ENCODE peak calls at places on chromosomes 5 and 9, in five cellular contexts. One of them, this sample, is unnamed. For H3K4me1, the result is how much of the 10 kb centered on the place peaks cover.

GRCh38 chr9:36924071-36924470 is 110.0 kb downstream of the PAX5 start:
- DNase-seq in cardiac muscle cell: no peak
- DNase-seq in left ventricle myocardium inferior: no peak
- DNase-seq in prostate gland: no peak
- DNase-seq in Caco-2: no peak
- DNase-seq in this sample: no peak

GRCh38 chr5:150148408-150148927 is 7.2 kb downstream of the PDGFRB start:
- DNase-seq in cardiac muscle cell: no peak
- DNase-seq in left ventricle myocardium inferior: no peak
- DNase-seq in prostate gland: no peak
- DNase-seq in Caco-2: no peak
- DNase-seq in this sample: no peak

GRCh38 chr9:98807070-98807810 is at the start of gene GALNT12:
- DNase-seq in cardiac muscle cell: peak
- DNase-seq in left ventricle myocardium inferior: no peak
- DNase-seq in prostate gland: no peak
- DNase-seq in Caco-2: no peak
- DNase-seq in this sample: peak

GRCh38 chr5:52579391-52579790 is 208.3 kb upstream of the ITGA1 start:
- DNase-seq in cardiac muscle cell: no peak
- DNase-seq in left ventricle myocardium inferior: no peak
- DNase-seq in prostate gland: no peak
- DNase-seq in Caco-2: no peak
- DNase-seq in this sample: no peak

GRCh38 chr5:125327676-125328075 is 581.2 kb upstream of the ZNF608 start:
- DNase-seq in cardiac muscle cell: peak
- DNase-seq in left ventricle myocardium inferior: no peak
- DNase-seq in prostate gland: no peak
- DNase-seq in Caco-2: no peak
- DNase-seq in this sample: no peak

GRCh38 chr5:114325552-114325951 is 36.3 kb upstream of the KCNN2 start:
- DNase-seq in cardiac muscle cell: peak
- DNase-seq in left ventricle myocardium inferior: peak
- DNase-seq in prostate gland: no peak
- DNase-seq in Caco-2: no peak
- DNase-seq in this sample: no peak

GRCh38 chr9:134187110-134187531 is 22.8 kb upstream of the RNU6ATAC start:
- DNase-seq in cardiac muscle cell: no peak
- DNase-seq in left ventricle myocardium inferior: no peak
- DNase-seq in prostate gland: no peak
- DNase-seq in Caco-2: no peak
- DNase-seq in this sample: no peak

GRCh38 chr9:128636556-128637530 is 19.8 kb downstream of the DYNC2I2 start:
- DNase-seq in cardiac muscle cell: no peak
- DNase-seq in left ventricle myocardium inferior: no peak
- DNase-seq in prostate gland: no peak
- DNase-seq in Caco-2: peak
- DNase-seq in this sample: no peak

GRCh38 chr5:140287776-140288521 is 15.0 kb downstream of the PFDN1 start:
- DNase-seq in cardiac muscle cell: no peak
- DNase-seq in left ventricle myocardium inferior: no peak
- DNase-seq in prostate gland: no peak
- DNase-seq in Caco-2: no peak
- DNase-seq in this sample: no peak

GRCh38 chr9:134644715-134645606 is 3.4 kb downstream of the COL5A1 start:
- DNase-seq in cardiac muscle cell: no peak
- DNase-seq in left ventricle myocardium inferior: peak
- DNase-seq in prostate gland: peak
- DNase-seq in Caco-2: no peak
- DNase-seq in this sample: peak

GRCh38 chr9:83111169-83111568 is 48.2 kb upstream of the RASEF start:
- DNase-seq in cardiac muscle cell: no peak
- DNase-seq in left ventricle myocardium inferior: no peak
- DNase-seq in prostate gland: no peak
- DNase-seq in Caco-2: no peak
- DNase-seq in this sample: no peak

GRCh38 chr9:133733074-133733408 is 5.1 kb downstream of the SARDH start:
- DNase-seq in cardiac muscle cell: no peak
- DNase-seq in left ventricle myocardium inferior: no peak
- DNase-seq in prostate gland: no peak
- DNase-seq in Caco-2: no peak
- DNase-seq in this sample: no peak

GRCh38 chr5:62340392-62340791 is 34.4 kb downstream of the KIF2A start:
- DNase-seq in cardiac muscle cell: no peak
- DNase-seq in left ventricle myocardium inferior: no peak
- DNase-seq in prostate gland: no peak
- DNase-seq in Caco-2: no peak
- DNase-seq in this sample: no peak

GRCh38 chr5:42487821-42488220 is 64.6 kb downstream of the GHR start:
- DNase-seq in cardiac muscle cell: peak
- DNase-seq in left ventricle myocardium inferior: no peak
- DNase-seq in prostate gland: no peak
- DNase-seq in Caco-2: no peak
- DNase-seq in this sample: no peak

GRCh38 chr9:74570879-74571512 is 73.9 kb downstream of the RORB start:
- DNase-seq in cardiac muscle cell: peak
- DNase-seq in left ventricle myocardium inferior: no peak
- DNase-seq in prostate gland: no peak
- DNase-seq in Caco-2: no peak
- DNase-seq in this sample: peak

GRCh38 chr5:149177339-149177843 is 36.1 kb downstream of the ABLIM3 start:
- DNase-seq in cardiac muscle cell: no peak
- DNase-seq in left ventricle myocardium inferior: no peak
- DNase-seq in prostate gland: no peak
- DNase-seq in Caco-2: no peak
- DNase-seq in this sample: no peak

GRCh38 chr5:156121834-156122386 is 205.1 kb upstream of the SGCD start:
- DNase-seq in cardiac muscle cell: no peak
- DNase-seq in left ventricle myocardium inferior: no peak
- DNase-seq in prostate gland: no peak
- DNase-seq in Caco-2: no peak
- DNase-seq in this sample: no peak

GRCh38 chr9:12463641-12464040 is 229.5 kb upstream of the TYRP1 start:
- DNase-seq in cardiac muscle cell: no peak
- DNase-seq in left ventricle myocardium inferior: no peak
- DNase-seq in prostate gland: no peak
- DNase-seq in Caco-2: no peak
- DNase-seq in this sample: no peak

GRCh38 chr9:133378408-133378962 is 2.3 kb downstream of the STKLD1 start:
- DNase-seq in cardiac muscle cell: no peak
- DNase-seq in left ventricle myocardium inferior: no peak
- DNase-seq in prostate gland: no peak
- DNase-seq in Caco-2: no peak
- DNase-seq in this sample: no peak

GRCh38 chr5:9062873-9063272 is 483.0 kb downstream of the SEMA5A start:
- DNase-seq in cardiac muscle cell: no peak
- DNase-seq in left ventricle myocardium inferior: no peak
- DNase-seq in prostate gland: no peak
- DNase-seq in Caco-2: no peak
- DNase-seq in this sample: no peak

GRCh38 chr9:99796231-99796630 is 25.5 kb upstream of the NR4A3 start:
- DNase-seq in cardiac muscle cell: no peak
- DNase-seq in left ventricle myocardium inferior: no peak
- DNase-seq in prostate gland: no peak
- DNase-seq in Caco-2: no peak
- DNase-seq in this sample: no peak

GRCh38 chr5:109852371-109853160 is 162.8 kb downstream of the MAN2A1 start:
- DNase-seq in cardiac muscle cell: no peak
- DNase-seq in left ventricle myocardium inferior: no peak
- DNase-seq in prostate gland: no peak
- DNase-seq in Caco-2: no peak
- DNase-seq in this sample: no peak

GRCh38 chr5:154138701-154139100 is 51.8 kb upstream of the GALNT10 start:
- DNase-seq in cardiac muscle cell: no peak
- DNase-seq in left ventricle myocardium inferior: peak
- DNase-seq in prostate gland: no peak
- DNase-seq in Caco-2: no peak
- DNase-seq in this sample: no peak

GRCh38 chr9:109203761-109204360 is 36.8 kb upstream of the FRRS1L start:
- DNase-seq in cardiac muscle cell: no peak
- DNase-seq in left ventricle myocardium inferior: no peak
- DNase-seq in prostate gland: no peak
- DNase-seq in Caco-2: no peak
- DNase-seq in this sample: no peak

GRCh38 chr5:158780656-158781237 is 319.0 kb downstream of the EBF1 start:
- DNase-seq in cardiac muscle cell: no peak
- DNase-seq in left ventricle myocardium inferior: no peak
- DNase-seq in prostate gland: no peak
- DNase-seq in Caco-2: no peak
- DNase-seq in this sample: no peak

GRCh38 chr9:134617246-134617645 is 24.4 kb upstream of the COL5A1 start:
- DNase-seq in cardiac muscle cell: no peak
- DNase-seq in left ventricle myocardium inferior: no peak
- DNase-seq in prostate gland: no peak
- DNase-seq in Caco-2: peak
- DNase-seq in this sample: no peak

GRCh38 chr5:134396274-134396673 is 15.4 kb downstream of the CDKN2AIPNL start:
- DNase-seq in cardiac muscle cell: no peak
- DNase-seq in left ventricle myocardium inferior: no peak
- DNase-seq in prostate gland: no peak
- DNase-seq in Caco-2: peak
- DNase-seq in this sample: no peak

GRCh38 chr5:36655171-36655570 is 48.8 kb downstream of the SLC1A3 start:
- DNase-seq in cardiac muscle cell: peak
- DNase-seq in left ventricle myocardium inferior: no peak
- DNase-seq in prostate gland: no peak
- DNase-seq in Caco-2: no peak
- DNase-seq in this sample: no peak

DNA sequence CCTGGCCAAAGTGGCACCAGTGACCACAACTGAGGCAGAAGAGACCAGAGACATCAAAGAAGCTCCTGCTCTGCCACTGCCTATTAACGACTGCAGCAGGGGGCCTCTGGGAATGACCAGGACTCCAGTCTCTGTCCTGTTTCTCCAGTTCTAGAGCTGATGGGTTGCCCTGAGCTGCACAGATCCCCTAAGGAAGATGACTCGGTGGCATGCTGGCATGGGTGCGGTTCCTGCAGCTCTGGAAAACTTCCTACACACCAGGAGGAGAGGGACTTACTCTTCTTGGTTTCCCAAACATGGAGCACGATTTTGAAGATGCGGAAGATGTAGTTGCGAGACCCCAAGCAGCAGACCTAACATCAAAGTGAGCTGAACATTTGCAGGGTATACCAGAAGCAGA is 2.7 kb downstream of the SLIT3 start:
- DNase-seq in cardiac muscle cell: no peak
- DNase-seq in left ventricle myocardium inferior: no peak
- DNase-seq in prostate gland: no peak
- DNase-seq in Caco-2: no peak
- DNase-seq in this sample: no peak
- H3K4me1 ChIP-seq in cardiac muscle cell: under half
- H3K4me1 ChIP-seq in left ventricle myocardium inferior: under half
- H3K4me1 ChIP-seq in prostate gland: under half
- H3K4me1 ChIP-seq in Caco-2: under half
- H3K4me1 ChIP-seq in this sample: under half

GRCh38 chr9:79257215-79257614 is 314.6 kb upstream of the TLE4 start:
- DNase-seq in cardiac muscle cell: no peak
- DNase-seq in left ventricle myocardium inferior: no peak
- DNase-seq in prostate gland: no peak
- DNase-seq in Caco-2: no peak
- DNase-seq in this sample: no peak
- H3K4me3 ChIP-seq in cardiac muscle cell: no peak
- H3K4me3 ChIP-seq in left ventricle myocardium inferior: peak
- H3K4me3 ChIP-seq in prostate gland: no peak
- H3K4me3 ChIP-seq in Caco-2: no peak
- H3K4me3 ChIP-seq in this sample: no peak

GRCh38 chr9:77981332-77981731 is 50.3 kb downstream of the GNAQ start:
- DNase-seq in cardiac muscle cell: peak
- DNase-seq in left ventricle myocardium inferior: no peak
- DNase-seq in prostate gland: peak
- DNase-seq in Caco-2: peak
- DNase-seq in this sample: peak
- H3K4me1 ChIP-seq in cardiac muscle cell: under half
- H3K4me1 ChIP-seq in left ventricle myocardium inferior: half or more
- H3K4me1 ChIP-seq in prostate gland: under half
- H3K4me1 ChIP-seq in Caco-2: under half
- H3K4me1 ChIP-seq in this sample: under half

GRCh38 chr5:88142801-88143692 is 125.6 kb downstream of the TMEM161B start:
- DNase-seq in cardiac muscle cell: no peak
- DNase-seq in left ventricle myocardium inferior: no peak
- DNase-seq in prostate gland: no peak
- DNase-seq in Caco-2: no peak
- DNase-seq in this sample: no peak
- H3K4me3 ChIP-seq in cardiac muscle cell: no peak
- H3K4me3 ChIP-seq in left ventricle myocardium inferior: peak
- H3K4me3 ChIP-seq in prostate gland: peak
- H3K4me3 ChIP-seq in Caco-2: no peak
- H3K4me3 ChIP-seq in this sample: no peak

GRCh38 chr9:105291422-105291859 is 47.0 kb downstream of the SLC44A1 start:
- DNase-seq in cardiac muscle cell: no peak
- DNase-seq in left ventricle myocardium inferior: no peak
- DNase-seq in prostate gland: no peak
- DNase-seq in Caco-2: no peak
- DNase-seq in this sample: no peak

GRCh38 chr9:105295151-105295550 is 50.7 kb downstream of the SLC44A1 start:
- DNase-seq in cardiac muscle cell: no peak
- DNase-seq in left ventricle myocardium inferior: no peak
- DNase-seq in prostate gland: no peak
- DNase-seq in Caco-2: no peak
- DNase-seq in this sample: no peak

GRCh38 chr9:105293408-105293807 is 49.0 kb downstream of the SLC44A1 start:
- DNase-seq in cardiac muscle cell: no peak
- DNase-seq in left ventricle myocardium inferior: no peak
- DNase-seq in prostate gland: no peak
- DNase-seq in Caco-2: no peak
- DNase-seq in this sample: no peak

GRCh38 chr9:105290401-105290800 is 46.0 kb downstream of the SLC44A1 start:
- DNase-seq in cardiac muscle cell: no peak
- DNase-seq in left ventricle myocardium inferior: no peak
- DNase-seq in prostate gland: peak
- DNase-seq in Caco-2: no peak
- DNase-seq in this sample: no peak

DNA sequence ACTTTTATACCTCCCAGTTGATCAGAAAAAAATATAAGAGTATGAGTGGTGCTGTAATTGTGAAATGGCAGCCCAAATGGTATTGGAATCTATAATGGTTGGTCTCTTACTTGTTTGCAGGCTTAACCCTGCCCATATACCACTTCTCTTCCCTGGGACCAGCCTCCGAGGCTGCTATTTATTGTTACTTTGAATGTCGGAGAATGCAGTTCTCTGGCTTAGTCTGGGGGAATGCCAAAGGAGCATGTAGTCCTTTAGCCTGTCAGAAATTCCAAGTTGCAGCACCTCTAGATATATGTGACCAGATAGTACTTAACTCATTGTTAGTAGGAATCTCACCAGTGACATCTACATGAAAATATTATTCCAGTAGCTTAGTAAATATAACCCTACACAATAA is 47.5 kb downstream of the SLC44A1 start:
- DNase-seq in cardiac muscle cell: peak
- DNase-seq in left ventricle myocardium inferior: no peak
- DNase-seq in prostate gland: no peak
- DNase-seq in Caco-2: no peak
- DNase-seq in this sample: no peak
- H3K4me1 ChIP-seq in cardiac muscle cell: half or more
- H3K4me1 ChIP-seq in left ventricle myocardium inferior: under half
- H3K4me1 ChIP-seq in prostate gland: under half
- H3K4me1 ChIP-seq in Caco-2: under half
- H3K4me1 ChIP-seq in this sample: under half

This sample was measured in colonic mucosa.